ENCODE peak calls at places on chromosomes 11 and 22, in nine cellular contexts. F, Y, W, L, R, K, C, P and I are unnamed samples.

GRCh38 chr11:127056338-127056971 is 55.9 kb upstream of the KIRREL3 start:
- DNase-seq in F (no peak), Y (peak; percentile 6), W (peak; percentile 16), L (no peak), R (peak; percentile 18), K (peak; percentile 11), C (no peak), P (no peak), I (no peak)

GRCh38 chr11:58301576-58301975 is 33.5 kb upstream of the OR10W1 start:
- DNase-seq in F (no peak), Y (no peak), W (no peak), L (no peak), R (no peak), K (no peak), C (peak; percentile 15), P (no peak), I (no peak)

GRCh38 chr11:110481523-110481922 is 51.8 kb downstream of the FDX1 start:
- DNase-seq in F (no peak), Y (no peak), W (no peak), L (no peak), R (no peak), K (no peak), C (no peak), P (no peak), I (no peak)

GRCh38 chr22:25187469-25187868 is 12.2 kb upstream of the CRYBB3 start:
- DNase-seq in F (no peak), Y (no peak), W (no peak), L (no peak), R (no peak), K (no peak), C (no peak), P (no peak), I (no peak)

GRCh38 chr11:1439341-1439740 is 47.2 kb downstream of the MOB2 start:
- DNase-seq in F (no peak), Y (no peak), W (no peak), L (no peak), R (no peak), K (no peak), C (no peak), P (no peak), I (no peak)

GRCh38 chr11:15093432-15093831 is 20.0 kb downstream of the CALCB start:
- DNase-seq in F (no peak), Y (no peak), W (no peak), L (no peak), R (no peak), K (no peak), C (no peak), P (no peak), I (no peak)

GRCh38 chr11:68200639-68201038 is 12.5 kb downstream of the KMT5B start:
- DNase-seq in F (no peak), Y (no peak), W (no peak), L (no peak), R (no peak), K (no peak), C (no peak), P (no peak), I (no peak)

GRCh38 chr11:697028-697491 is 1.4 kb downstream of the TMEM80 start:
- DNase-seq in F (no peak), Y (no peak), W (no peak), L (no peak), R (no peak), K (no peak), C (no peak), P (no peak), I (peak; percentile 71)

GRCh38 chr22:27880778-27881394 is 38.2 kb downstream of the PITPNB start:
- DNase-seq in F (peak; percentile 48), Y (peak; percentile 52), W (peak; percentile 33), L (peak; percentile 41), R (peak; percentile 17), K (peak; percentile 32), C (peak; percentile 28), P (no peak), I (peak; percentile 37)

DNA sequence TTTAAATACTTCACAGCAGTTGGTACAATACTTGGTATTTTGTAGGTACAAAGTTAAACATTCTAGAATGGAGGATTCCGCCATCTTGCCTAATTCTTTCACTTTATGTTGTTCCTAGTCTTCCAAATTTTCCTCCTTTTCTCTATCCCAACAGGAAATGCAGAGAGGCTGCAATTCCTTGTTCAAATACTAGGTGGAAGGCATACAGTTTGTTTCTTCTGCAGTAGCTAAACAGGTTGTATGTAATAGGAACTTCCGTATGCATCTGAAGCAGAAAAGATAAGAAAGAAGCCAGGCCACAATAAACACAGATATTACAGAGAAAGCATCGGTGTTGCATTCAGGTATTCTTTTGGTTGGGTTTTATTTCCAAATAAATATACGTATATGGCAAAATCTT is 186.4 kb upstream of the MTMR2 start:
- DNase-seq in F (no peak), Y (no peak), W (no peak), L (no peak), R (no peak), K (no peak), C (no peak), P (no peak), I (no peak)
- TF ChIP-seq CTCF in F (no peak), Y (no peak), W (no peak), L (no peak), R (no peak), K (no peak), C (no peak), P (no peak), I (no peak)

GRCh38 chr11:122293298-122294023 is 177.4 kb upstream of the BLID start:
- DNase-seq in F (no peak), Y (no peak), W (no peak), L (no peak), R (no peak), K (no peak), C (no peak), P (no peak), I (no peak)
- TF ChIP-seq CTCF in F (no peak), Y (no peak), W (no peak), L (no peak), R (no peak), K (no peak), C (no peak), P (peak; percentile 38), I (no peak)

DNA sequence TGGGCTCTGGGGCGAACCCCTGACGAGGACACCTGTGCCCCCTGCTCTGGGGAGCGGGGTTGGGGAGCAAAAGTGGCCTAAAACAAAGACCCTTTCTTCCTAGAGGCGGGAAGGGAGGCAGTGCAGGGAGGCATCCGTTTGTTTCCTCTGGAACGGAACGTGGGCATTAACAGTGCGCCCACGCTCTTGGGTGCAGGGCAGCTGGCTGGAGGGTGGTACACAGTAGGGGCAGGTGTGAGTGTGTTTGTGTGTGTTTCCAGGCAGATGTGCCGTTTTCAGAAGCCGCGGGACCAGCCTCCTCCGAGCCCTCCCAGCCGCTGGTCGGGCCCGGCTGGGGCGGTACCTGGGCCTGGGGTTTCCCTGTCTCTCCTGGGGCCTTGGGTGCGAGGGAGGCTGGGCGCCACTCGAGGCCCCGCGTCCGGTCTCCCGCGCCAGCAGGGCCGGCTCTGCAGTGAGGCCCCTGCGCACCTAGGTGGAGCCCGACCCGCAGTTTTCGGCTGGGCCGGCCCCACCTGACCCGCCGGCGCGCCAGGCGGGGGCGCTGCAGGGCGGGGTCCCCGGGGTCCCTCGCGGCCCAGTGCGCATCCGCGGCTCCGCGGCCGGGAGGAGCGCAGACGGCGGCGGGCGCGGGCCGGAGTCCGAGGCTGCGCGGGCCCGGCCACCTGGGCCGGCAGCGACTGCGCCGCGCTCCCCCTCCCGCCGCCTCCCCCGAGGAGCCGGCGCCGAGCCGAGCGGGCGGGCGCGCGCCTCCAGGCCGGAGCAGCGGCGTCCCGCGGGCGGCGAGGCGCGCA is 1252.7 kb downstream of the BRD1 start:
- DNase-seq in F (peak; percentile 88), Y (peak; percentile 67), W (peak; percentile 86), L (peak; percentile 34), R (no peak), K (peak; percentile 80), C (no peak), P (peak; percentile 83), I (no peak)
- TF ChIP-seq CTCF in F (peak; percentile 56), Y (peak; percentile 81), W (peak; percentile 46), L (peak; percentile 13), R (no peak), K (peak; percentile 81), C (no peak), P (peak; percentile 31), I (peak; percentile 20)

GRCh38 chr11:72244317-72245231 is 598 bp upstream of the PHOX2A start:
- DNase-seq in F (no peak), Y (no peak), W (peak; percentile 58), L (no peak), R (no peak), K (no peak), C (no peak), P (no peak), I (no peak)

GRCh38 chr11:72249961-72250360 is 6.0 kb upstream of the PHOX2A start:
- DNase-seq in F (no peak), Y (no peak), W (no peak), L (no peak), R (no peak), K (no peak), C (no peak), P (no peak), I (no peak)

GRCh38 chr11:72250661-72251465 is 6.9 kb upstream of the PHOX2A start:
- DNase-seq in F (no peak), Y (no peak), W (no peak), L (no peak), R (no peak), K (no peak), C (no peak), P (no peak), I (no peak)

GRCh38 chr11:72245232-72245816 is 1.3 kb upstream of the PHOX2A start:
- DNase-seq in F (no peak), Y (no peak), W (no peak), L (no peak), R (no peak), K (no peak), C (no peak), P (no peak), I (no peak)

GRCh38 chr11:72247584-72247983 is 3.6 kb upstream of the PHOX2A start:
- DNase-seq in F (no peak), Y (no peak), W (no peak), L (no peak), R (no peak), K (no peak), C (no peak), P (no peak), I (no peak)
- TF ChIP-seq CTCF in F (no peak), Y (no peak), W (no peak), L (no peak), R (no peak), K (no peak), C (no peak), P (no peak), I (no peak)

GRCh38 chr22:31436132-31436531 is 36.7 kb downstream of the DRG1 start:
- DNase-seq in F (no peak), Y (no peak), W (no peak), L (no peak), R (no peak), K (no peak), C (no peak), P (no peak), I (no peak)

DNA sequence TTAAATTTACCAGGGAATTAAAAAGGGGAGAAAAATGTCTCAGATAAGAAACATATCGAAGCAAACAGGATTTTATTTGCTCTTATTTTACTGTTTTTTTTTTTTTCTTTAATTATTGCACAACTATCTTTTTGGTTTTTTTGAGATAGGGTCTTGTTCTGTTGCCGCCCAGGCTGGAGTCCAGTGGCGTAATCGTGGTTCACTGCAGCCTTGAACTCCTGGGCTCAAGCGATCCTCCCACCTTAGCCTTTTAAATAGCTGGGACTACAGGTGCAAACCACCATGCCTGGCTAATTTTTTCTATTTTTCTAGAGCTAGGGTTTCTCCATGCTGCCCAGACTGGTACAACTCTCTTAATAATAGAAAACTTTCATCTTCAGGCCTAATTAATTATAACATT is 32.5 kb downstream of the DRG1 start:
- DNase-seq in F (no peak), Y (no peak), W (no peak), L (no peak), R (no peak), K (no peak), C (no peak), P (no peak), I (no peak)
- TF ChIP-seq CTCF in F (no peak), Y (no peak), W (no peak), L (no peak), R (no peak), K (no peak), C (no peak), P (no peak), I (no peak)